ENCODE peak calls at places on chromosomes 2 and 18, in eight cellular contexts. One of them, this sample, is unnamed.

GRCh38 chr2:113977060-113977659 is 87.3 kb downstream of the ACTR3 start:
- DNase-seq in heart right ventricle: no peak
- DNase-seq in PC-3: no peak
- DNase-seq in HCT116: no peak
- DNase-seq in dorsolateral prefrontal cortex: no peak
- DNase-seq in psoas muscle: no peak
- DNase-seq in heart left ventricle: no peak
- DNase-seq in spleen: no peak
- DNase-seq in this sample: no peak

GRCh38 chr2:6915399-6915798 is 1.8 kb upstream of the RNF144A start:
- DNase-seq in heart right ventricle: no peak
- DNase-seq in PC-3: no peak
- DNase-seq in HCT116: no peak
- DNase-seq in dorsolateral prefrontal cortex: no peak
- DNase-seq in psoas muscle: no peak
- DNase-seq in heart left ventricle: no peak
- DNase-seq in spleen: no peak
- DNase-seq in this sample: no peak

GRCh38 chr2:31688282-31688681 is 107.5 kb upstream of the SRD5A2 start:
- DNase-seq in heart right ventricle: no peak
- DNase-seq in PC-3: peak; percentile 30
- DNase-seq in HCT116: peak; percentile 23
- DNase-seq in dorsolateral prefrontal cortex: no peak
- DNase-seq in psoas muscle: no peak
- DNase-seq in heart left ventricle: no peak
- DNase-seq in spleen: no peak
- DNase-seq in this sample: no peak

GRCh38 chr2:203673933-203674332 is 32.5 kb upstream of the CD28 start:
- DNase-seq in heart right ventricle: no peak
- DNase-seq in PC-3: no peak
- DNase-seq in HCT116: no peak
- DNase-seq in dorsolateral prefrontal cortex: no peak
- DNase-seq in psoas muscle: peak; percentile 57
- DNase-seq in heart left ventricle: no peak
- DNase-seq in spleen: no peak
- DNase-seq in this sample: no peak

GRCh38 chr2:103809946-103810345 is 1044.0 kb upstream of the POU3F3 start:
- DNase-seq in heart right ventricle: no peak
- DNase-seq in PC-3: no peak
- DNase-seq in HCT116: no peak
- DNase-seq in dorsolateral prefrontal cortex: no peak
- DNase-seq in psoas muscle: no peak
- DNase-seq in heart left ventricle: no peak
- DNase-seq in spleen: no peak
- DNase-seq in this sample: no peak

GRCh38 chr2:236449167-236449586 is 120.4 kb upstream of the ACKR3 start:
- DNase-seq in heart right ventricle: no peak
- DNase-seq in PC-3: peak; percentile 36
- DNase-seq in HCT116: no peak
- DNase-seq in dorsolateral prefrontal cortex: peak; percentile 61
- DNase-seq in psoas muscle: no peak
- DNase-seq in heart left ventricle: no peak
- DNase-seq in spleen: no peak
- DNase-seq in this sample: no peak

GRCh38 chr18:69002233-69002632 is 204.4 kb downstream of the CCDC102B start:
- DNase-seq in heart right ventricle: no peak
- DNase-seq in PC-3: no peak
- DNase-seq in HCT116: peak; percentile 1
- DNase-seq in dorsolateral prefrontal cortex: no peak
- DNase-seq in psoas muscle: no peak
- DNase-seq in heart left ventricle: no peak
- DNase-seq in spleen: no peak
- DNase-seq in this sample: no peak

GRCh38 chr2:69060938-69061501 is 48.0 kb downstream of the ANTXR1 start:
- DNase-seq in heart right ventricle: no peak
- DNase-seq in PC-3: no peak
- DNase-seq in HCT116: no peak
- DNase-seq in dorsolateral prefrontal cortex: no peak
- DNase-seq in psoas muscle: no peak
- DNase-seq in heart left ventricle: no peak
- DNase-seq in spleen: no peak
- DNase-seq in this sample: no peak

GRCh38 chr2:197920581-197921213 is 116.3 kb downstream of the PLCL1 start:
- DNase-seq in heart right ventricle: no peak
- DNase-seq in PC-3: no peak
- DNase-seq in HCT116: no peak
- DNase-seq in dorsolateral prefrontal cortex: no peak
- DNase-seq in psoas muscle: no peak
- DNase-seq in heart left ventricle: no peak
- DNase-seq in spleen: no peak
- DNase-seq in this sample: no peak

GRCh38 chr2:23806201-23806600 is 120.7 kb downstream of the ATAD2B start:
- DNase-seq in heart right ventricle: no peak
- DNase-seq in PC-3: no peak
- DNase-seq in HCT116: no peak
- DNase-seq in dorsolateral prefrontal cortex: no peak
- DNase-seq in psoas muscle: no peak
- DNase-seq in heart left ventricle: no peak
- DNase-seq in spleen: no peak
- DNase-seq in this sample: no peak

GRCh38 chr2:46329803-46330775 is 32.9 kb downstream of the EPAS1 start:
- DNase-seq in heart right ventricle: no peak
- DNase-seq in PC-3: peak; percentile 81
- DNase-seq in HCT116: no peak
- DNase-seq in dorsolateral prefrontal cortex: no peak
- DNase-seq in psoas muscle: no peak
- DNase-seq in heart left ventricle: no peak
- DNase-seq in spleen: no peak
- DNase-seq in this sample: no peak

GRCh38 chr2:46329340-46329739 is 32.1 kb downstream of the EPAS1 start:
- DNase-seq in heart right ventricle: no peak
- DNase-seq in PC-3: no peak
- DNase-seq in HCT116: no peak
- DNase-seq in dorsolateral prefrontal cortex: no peak
- DNase-seq in psoas muscle: no peak
- DNase-seq in heart left ventricle: no peak
- DNase-seq in spleen: no peak
- DNase-seq in this sample: no peak

GRCh38 chr2:46327627-46328026 is 30.4 kb downstream of the EPAS1 start:
- DNase-seq in heart right ventricle: no peak
- DNase-seq in PC-3: no peak
- DNase-seq in HCT116: no peak
- DNase-seq in dorsolateral prefrontal cortex: no peak
- DNase-seq in psoas muscle: no peak
- DNase-seq in heart left ventricle: no peak
- DNase-seq in spleen: no peak
- DNase-seq in this sample: no peak

GRCh38 chr2:46326231-46326980 is 29.2 kb downstream of the EPAS1 start:
- DNase-seq in heart right ventricle: no peak
- DNase-seq in PC-3: peak; percentile 47
- DNase-seq in HCT116: no peak
- DNase-seq in dorsolateral prefrontal cortex: no peak
- DNase-seq in psoas muscle: no peak
- DNase-seq in heart left ventricle: no peak
- DNase-seq in spleen: no peak
- DNase-seq in this sample: no peak

GRCh38 chr2:46328316-46328715 is 31.1 kb downstream of the EPAS1 start:
- DNase-seq in heart right ventricle: no peak
- DNase-seq in PC-3: no peak
- DNase-seq in HCT116: no peak
- DNase-seq in dorsolateral prefrontal cortex: no peak
- DNase-seq in psoas muscle: no peak
- DNase-seq in heart left ventricle: no peak
- DNase-seq in spleen: no peak
- DNase-seq in this sample: no peak
- H3K27ac ChIP-seq in heart right ventricle: peak overlapping the region; percentile 8
- H3K27ac ChIP-seq in PC-3: no peak overlapping the region
- H3K27ac ChIP-seq in HCT116: no peak overlapping the region
- H3K27ac ChIP-seq in dorsolateral prefrontal cortex: no peak overlapping the region
- H3K27ac ChIP-seq in psoas muscle: no peak overlapping the region
- H3K27ac ChIP-seq in heart left ventricle: peak overlapping the region; percentile 61
- H3K27ac ChIP-seq in spleen: peak overlapping the region; percentile 6
- H3K27ac ChIP-seq in this sample: no peak overlapping the region

GRCh38 chr2:240999001-240999791 is 778 bp downstream of the SNED1 start:
- DNase-seq in heart right ventricle: no peak
- DNase-seq in PC-3: no peak
- DNase-seq in HCT116: no peak
- DNase-seq in dorsolateral prefrontal cortex: peak; percentile 26
- DNase-seq in psoas muscle: peak; percentile 80
- DNase-seq in heart left ventricle: peak; percentile 46
- DNase-seq in spleen: peak; percentile 80
- DNase-seq in this sample: no peak
- H3K4me3 ChIP-seq in heart right ventricle: peak overlapping the region; percentile 68
- H3K4me3 ChIP-seq in PC-3: peak overlapping the region; percentile 61
- H3K4me3 ChIP-seq in HCT116: peak overlapping the region; percentile 47
- H3K4me3 ChIP-seq in dorsolateral prefrontal cortex: peak overlapping the region; percentile 43
- H3K4me3 ChIP-seq in psoas muscle: peak overlapping the region; percentile 85
- H3K4me3 ChIP-seq in heart left ventricle: peak overlapping the region; percentile 55
- H3K4me3 ChIP-seq in spleen: peak overlapping the region; percentile 47
- H3K4me3 ChIP-seq in this sample: peak overlapping the region; percentile 37

GRCh38 chr2:207135340-207135739 is 30.4 kb downstream of the KLF7 start:
- DNase-seq in heart right ventricle: no peak
- DNase-seq in PC-3: peak; percentile 76
- DNase-seq in HCT116: no peak
- DNase-seq in dorsolateral prefrontal cortex: no peak
- DNase-seq in psoas muscle: no peak
- DNase-seq in heart left ventricle: no peak
- DNase-seq in spleen: no peak
- DNase-seq in this sample: no peak
- H3K27ac ChIP-seq in heart right ventricle: peak overlapping the region; percentile 76
- H3K27ac ChIP-seq in PC-3: peak overlapping the region; percentile 41
- H3K27ac ChIP-seq in HCT116: no peak overlapping the region
- H3K27ac ChIP-seq in dorsolateral prefrontal cortex: peak overlapping the region; percentile 54
- H3K27ac ChIP-seq in psoas muscle: peak overlapping the region; percentile 62
- H3K27ac ChIP-seq in heart left ventricle: peak overlapping the region; percentile 87
- H3K27ac ChIP-seq in spleen: peak overlapping the region; percentile 54
- H3K27ac ChIP-seq in this sample: no peak overlapping the region

GRCh38 chr2:11784747-11785610 is 38.5 kb downstream of the LPIN1 start:
- DNase-seq in heart right ventricle: peak; percentile 49
- DNase-seq in PC-3: peak; percentile 29
- DNase-seq in HCT116: no peak
- DNase-seq in dorsolateral prefrontal cortex: peak; percentile 72
- DNase-seq in psoas muscle: peak; percentile 67
- DNase-seq in heart left ventricle: peak; percentile 39
- DNase-seq in spleen: peak; percentile 83
- DNase-seq in this sample: peak; percentile 32
- H3K4me3 ChIP-seq in heart right ventricle: no peak overlapping the region
- H3K4me3 ChIP-seq in PC-3: no peak overlapping the region
- H3K4me3 ChIP-seq in HCT116: no peak overlapping the region
- H3K4me3 ChIP-seq in dorsolateral prefrontal cortex: peak overlapping the region; percentile 40
- H3K4me3 ChIP-seq in psoas muscle: peak overlapping the region; percentile 43
- H3K4me3 ChIP-seq in heart left ventricle: peak overlapping the region; percentile 40
- H3K4me3 ChIP-seq in spleen: peak overlapping the region; percentile 28
- H3K4me3 ChIP-seq in this sample: no peak overlapping the region

DNA sequence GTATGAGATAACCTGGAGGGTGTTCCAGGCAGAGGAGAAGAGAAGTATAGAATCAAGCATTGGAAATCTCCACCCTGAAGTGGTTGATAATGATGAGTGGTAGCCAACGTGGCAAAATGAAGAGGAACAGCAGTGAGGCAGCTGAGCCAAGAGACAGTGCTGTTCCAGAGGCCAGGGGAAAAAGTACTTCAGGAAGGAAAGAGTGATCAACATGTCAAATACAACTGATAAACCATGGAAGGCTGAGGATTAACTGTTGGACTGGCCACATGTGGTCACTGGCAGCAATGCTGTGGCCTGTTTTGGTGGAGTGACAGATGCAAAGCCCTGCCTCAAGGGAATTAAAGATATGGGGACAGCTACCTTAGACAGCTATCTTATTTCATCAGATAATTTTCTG is 51.9 kb upstream of the RMP24 start:
- DNase-seq in heart right ventricle: no peak
- DNase-seq in PC-3: no peak
- DNase-seq in HCT116: no peak
- DNase-seq in dorsolateral prefrontal cortex: no peak
- DNase-seq in psoas muscle: no peak
- DNase-seq in heart left ventricle: no peak
- DNase-seq in spleen: no peak
- DNase-seq in this sample: no peak
- H3K27ac ChIP-seq in heart right ventricle: no peak overlapping the region
- H3K27ac ChIP-seq in PC-3: no peak overlapping the region
- H3K27ac ChIP-seq in HCT116: no peak overlapping the region
- H3K27ac ChIP-seq in dorsolateral prefrontal cortex: no peak overlapping the region
- H3K27ac ChIP-seq in psoas muscle: no peak overlapping the region
- H3K27ac ChIP-seq in heart left ventricle: no peak overlapping the region
- H3K27ac ChIP-seq in spleen: no peak overlapping the region
- H3K27ac ChIP-seq in this sample: no peak overlapping the region

This sample was measured in CD8-positive, alpha-beta T cell.